ENCODE peak calls at places on chromosomes 5 and 9, in ten cellular contexts. V is prostate gland, A is breast epithelium, W is stomach, B is esophagus muscularis mucosa, O is upper lobe of left lung, R is sigmoid colon, U is GM12892, J is HCT116, Z is transverse colon. Q is an unnamed sample.

GRCh38 chr5:38697013-38697412 is 140.6 kb upstream of the LIFR start:
- DNase-seq in B (no peak), A (no peak), J (no peak), W (no peak), V (no peak), U (no peak), R (no peak), Z (no peak), O (no peak), Q (no peak)

GRCh38 chr9:93467462-93467861 is 14.1 kb upstream of the FAM120AOS start:
- DNase-seq in O (no peak), R (no peak), Z (peak), B (no peak), U (no peak), A (no peak), W (peak), J (no peak), V (no peak), Q (no peak)

GRCh38 chr5:97115932-97116331 is 26.5 kb downstream of the LIX1 start:
- DNase-seq in O (no peak), U (no peak), J (no peak), A (no peak), B (peak), R (no peak), Z (no peak), V (no peak), W (no peak), Q (no peak)

GRCh38 chr9:108323615-108324014 is 532.2 kb downstream of the ACTL7B start:
- DNase-seq in W (no peak), R (no peak), V (no peak), Z (no peak), B (no peak), A (no peak), U (no peak), J (no peak), O (no peak), Q (no peak)

GRCh38 chr9:136499071-136499934 is 16.5 kb upstream of the SEC16A start:
- DNase-seq in B (no peak), A (no peak), V (no peak), O (peak), R (no peak), U (no peak), J (no peak), Z (no peak), W (no peak), Q (no peak)

GRCh38 chr9:130593020-130593419 is 13.6 kb downstream of the FUBP3 start:
- DNase-seq in B (no peak), J (no peak), U (no peak), A (no peak), W (no peak), O (no peak), Z (no peak), R (no peak), V (no peak), Q (no peak)

GRCh38 chr9:18673179-18673578 is 199.2 kb downstream of the ADAMTSL1 start:
- DNase-seq in B (no peak), O (no peak), V (no peak), R (no peak), A (no peak), Z (no peak), W (no peak), U (no peak), J (no peak), Q (no peak)

GRCh38 chr5:42715791-42716190 is 40.8 kb upstream of the CCDC152 start:
- DNase-seq in R (no peak), U (no peak), J (no peak), V (no peak), O (no peak), B (no peak), Z (no peak), W (no peak), A (no peak), Q (no peak)

GRCh38 chr5:52598954-52599353 is 188.8 kb upstream of the ITGA1 start:
- DNase-seq in B (no peak), Z (no peak), W (no peak), U (no peak), A (no peak), V (no peak), J (no peak), R (no peak), O (no peak), Q (no peak)

GRCh38 chr5:120454094-120454798 is 9.9 kb upstream of the PRR16 start:
- DNase-seq in R (no peak), O (no peak), W (no peak), V (peak), U (no peak), A (no peak), J (no peak), Z (no peak), B (no peak), Q (no peak)

GRCh38 chr9:93035821-93036351 is 22.6 kb upstream of the SUSD3 start:
- DNase-seq in O (no peak), R (no peak), U (no peak), W (no peak), J (no peak), V (no peak), A (no peak), B (no peak), Z (no peak), Q (no peak)

GRCh38 chr9:128213746-128214497 is 10.7 kb downstream of the DNM1 start:
- DNase-seq in W (no peak), V (no peak), A (no peak), Z (no peak), R (no peak), B (no peak), U (no peak), O (no peak), J (no peak), Q (no peak)

GRCh38 chr9:107685901-107686300 is 196.3 kb upstream of the KLF4 start:
- DNase-seq in O (no peak), V (no peak), W (no peak), B (no peak), U (no peak), A (no peak), Z (no peak), R (no peak), J (no peak), Q (no peak)

GRCh38 chr5:43315262-43315661 is 2.0 kb upstream of the HMGCS1 start:
- DNase-seq in O (no peak), V (no peak), U (no peak), J (peak), A (no peak), B (no peak), R (no peak), W (no peak), Z (no peak), Q (no peak)

GRCh38 chr9:110284211-110284849 is 28.0 kb upstream of the TXN start:
- DNase-seq in O (no peak), Z (peak), W (no peak), V (no peak), R (no peak), A (no peak), J (no peak), U (no peak), B (no peak), Q (no peak)

GRCh38 chr9:71911908-71912325 is 478 bp downstream of the C9orf85 start:
- DNase-seq in W (peak), A (no peak), V (no peak), U (no peak), J (no peak), O (no peak), B (no peak), Z (no peak), R (no peak), Q (peak)

GRCh38 chr9:36492849-36493248 is 79.8 kb upstream of the MELK start:
- DNase-seq in Z (no peak), J (no peak), A (no peak), B (no peak), W (no peak), R (no peak), O (no peak), U (no peak), V (no peak), Q (no peak)

GRCh38 chr5:56632939-56633338 is 182.4 kb upstream of the MAP3K1 start:
- DNase-seq in U (no peak), J (no peak), Z (no peak), A (no peak), R (no peak), B (no peak), V (no peak), W (no peak), O (no peak), Q (no peak)

GRCh38 chr5:180455872-180456271 is 38.3 kb upstream of the CNOT6 start:
- DNase-seq in U (no peak), B (no peak), R (no peak), V (no peak), J (no peak), A (no peak), W (no peak), Z (no peak), O (no peak), Q (no peak)

GRCh38 chr5:6599739-6600138 is 33.1 kb downstream of the NSUN2 start:
- DNase-seq in O (no peak), J (no peak), W (no peak), R (no peak), V (no peak), B (no peak), A (no peak), U (no peak), Z (no peak), Q (no peak)

GRCh38 chr9:70159630-70160029 is 99.1 kb upstream of the SMC5 start:
- DNase-seq in U (no peak), J (no peak), R (no peak), Z (no peak), V (no peak), B (no peak), O (no peak), A (no peak), W (no peak), Q (no peak)

GRCh38 chr5:118173340-118173739 is 815.0 kb downstream of the DTWD2 start:
- DNase-seq in B (no peak), W (no peak), R (no peak), U (no peak), Z (no peak), A (no peak), J (no peak), V (no peak), O (no peak), Q (no peak)

GRCh38 chr5:59036274-59036961 is 453.5 kb downstream of the RAB3C start:
- DNase-seq in V (peak), B (no peak), A (no peak), Z (peak), O (no peak), J (peak), U (no peak), W (no peak), R (peak), Q (no peak)

GRCh38 chr5:138545919-138546562 is 3.0 kb upstream of the ETF1 start:
- DNase-seq in O (no peak), U (no peak), J (no peak), A (no peak), Z (no peak), W (no peak), R (no peak), B (no peak), V (no peak), Q (no peak)

GRCh38 chr5:79924936-79925893 is 65.8 kb downstream of the MTX3 start:
- DNase-seq in W (no peak), Z (no peak), V (no peak), O (no peak), U (no peak), B (peak), R (no peak), A (no peak), J (no peak), Q (no peak)

GRCh38 chr5:75465480-75465879 is 45.9 kb downstream of the CERT1 start:
- DNase-seq in W (no peak), J (no peak), O (no peak), U (no peak), V (no peak), Z (no peak), A (no peak), R (no peak), B (no peak), Q (no peak)

GRCh38 chr5:80239680-80240367 is 16.0 kb downstream of the SERINC5 start:
- DNase-seq in U (no peak), V (no peak), B (no peak), O (no peak), W (no peak), R (no peak), Z (no peak), A (no peak), J (no peak), Q (no peak)

GRCh38 chr5:129245489-129245888 is 150.9 kb downstream of the ISOC1 start:
- DNase-seq in V (no peak), O (no peak), Z (no peak), B (no peak), A (no peak), R (no peak), U (no peak), J (no peak), W (no peak), Q (no peak)

GRCh38 chr5:87120518-87121314 is 147.0 kb upstream of the RASA1 start:
- DNase-seq in V (no peak), Z (no peak), J (peak), R (no peak), B (no peak), A (no peak), U (no peak), W (no peak), O (no peak), Q (no peak)
- TF ChIP-seq POLR2AphosphoS5 in V (no peak), Z (no peak), J (peak), R (no peak), B (no peak), A (no peak), U (no peak), W (no peak), O (no peak), Q (no peak)

GRCh38 chr9:38423939-38424843 is at the start of gene IGFBPL1:
- DNase-seq in O (peak), U (no peak), Z (no peak), A (no peak), B (no peak), W (no peak), R (no peak), J (no peak), V (no peak), Q (peak)
- TF ChIP-seq POLR2A in O (no peak), U (no peak), Z (no peak), A (no peak), B (no peak), W (no peak), R (no peak), J (no peak), V (no peak), Q (no peak)

GRCh38 chr5:7995688-7996294 is 126.8 kb downstream of the MTRR start:
- DNase-seq in O (no peak), R (no peak), A (no peak), V (no peak), W (no peak), Z (no peak), B (no peak), J (no peak), U (no peak), Q (no peak)

DNA sequence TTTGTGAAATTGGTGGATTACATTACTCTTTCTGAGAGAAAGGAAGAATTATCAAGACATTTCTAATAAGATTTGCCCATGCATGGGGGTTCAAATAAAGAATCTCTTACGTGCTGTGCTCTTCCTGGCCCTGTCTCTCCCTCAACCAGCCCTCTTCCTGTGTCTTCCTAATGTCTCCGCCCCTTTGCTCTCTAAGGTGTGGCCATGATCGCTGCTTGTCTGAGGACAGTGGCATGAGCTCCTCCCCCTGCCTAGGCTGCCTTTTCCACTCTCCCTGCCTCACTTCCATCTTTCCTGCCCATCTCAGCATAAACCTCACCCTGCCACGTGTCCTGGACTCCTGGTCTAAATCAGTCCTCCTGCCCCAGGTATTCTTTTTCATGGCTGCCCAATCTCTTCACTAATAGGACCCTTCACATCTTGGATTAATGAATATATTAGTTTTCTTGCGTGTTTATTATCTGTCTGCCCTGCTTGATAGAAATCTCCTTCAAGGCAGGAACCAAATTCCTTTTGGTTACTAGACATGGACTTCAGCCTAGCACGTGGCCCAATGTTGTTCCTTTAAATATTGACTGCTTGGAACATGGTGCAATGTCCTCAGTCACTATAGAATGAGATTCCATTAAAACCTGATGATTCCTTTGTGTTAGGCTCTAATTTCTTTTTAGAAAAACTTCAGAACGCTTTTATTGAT is 122.3 kb downstream of the MTRR start:
- DNase-seq in A (no peak), J (no peak), V (no peak), Z (no peak), B (no peak), O (no peak), R (no peak), W (no peak), U (no peak), Q (no peak)
- TF ChIP-seq POLR2AphosphoS5 in A (no peak), J (no peak), V (no peak), Z (no peak), B (no peak), O (no peak), R (no peak), W (no peak), U (no peak), Q (no peak)

GRCh38 chr9:129483467-129484324 is 137.2 kb downstream of the C9orf50 start:
- DNase-seq in J (peak), W (peak), Z (peak), A (peak), B (peak), U (no peak), R (peak), V (peak), O (no peak), Q (no peak)
- TF ChIP-seq POLR2A in J (peak), W (peak), Z (peak), A (peak), B (no peak), U (no peak), R (peak), V (peak), O (peak), Q (no peak)

Q was measured in GM12891.